ENCODE peak calls at places on chromosomes 6 and 20, in ten cellular contexts. P is ovary, V is fibroblast of lung, L is cardiac muscle cell, K is HFF-Myc, J is PC-9, Q is lower leg skin, M is choroid plexus epithelial cell, S is lower lobe of right lung, B is colonic mucosa. X is an unnamed sample.

GRCh38 chr20:49631074-49631716 is 63.3 kb upstream of the PTGIS start:
- DNase-seq in L (no peak), B (no peak), M (peak; percentile 81), V (peak; percentile 23), J (no peak), S (no peak), P (peak; percentile 76), K (no peak), Q (no peak), X (no peak)

GRCh38 chr6:15698474-15698873 is 35.6 kb upstream of the DTNBP1 start:
- DNase-seq in Q (no peak), J (no peak), S (no peak), P (no peak), L (no peak), M (no peak), B (no peak), K (no peak), V (no peak), X (no peak)

GRCh38 chr20:57959018-57959417 is 249.2 kb upstream of the PMEPA1 start:
- DNase-seq in B (no peak), L (no peak), Q (no peak), M (no peak), K (no peak), V (no peak), J (no peak), P (no peak), S (no peak), X (no peak)

GRCh38 chr6:93751969-93752368 is 332.6 kb upstream of the EPHA7 start:
- DNase-seq in V (peak; percentile 8), L (peak; percentile 12), M (peak; percentile 42), P (no peak), J (no peak), S (no peak), Q (no peak), B (no peak), K (no peak), X (peak; percentile 4)

GRCh38 chr6:54681987-54682386 is 164.6 kb upstream of the FAM83B start:
- DNase-seq in J (peak; percentile 76), P (no peak), S (no peak), K (peak; percentile 5), B (no peak), M (peak; percentile 87), V (peak; percentile 88), Q (no peak), L (peak; percentile 88), X (peak; percentile 41)

GRCh38 chr6:73394577-73395354 is at the start of gene DDX43:
- DNase-seq in V (peak; percentile 69), P (peak; percentile 78), M (peak; percentile 82), B (peak; percentile 29), L (peak; percentile 82), J (peak; percentile 73), K (no peak), S (peak; percentile 81), Q (peak; percentile 27), X (peak; percentile 26)

GRCh38 chr6:108556864-108557493 is 3.7 kb upstream of the FOXO3 start:
- DNase-seq in V (peak; percentile 20), Q (no peak), J (no peak), S (no peak), P (no peak), M (peak; percentile 39), B (no peak), L (no peak), K (no peak), X (no peak)

GRCh38 chr6:168534265-168534664 is 93.3 kb downstream of the SMOC2 start:
- DNase-seq in L (no peak), P (no peak), K (no peak), M (no peak), Q (no peak), V (no peak), J (no peak), B (no peak), S (no peak), X (no peak)

GRCh38 chr6:122620902-122621301 is 10.7 kb downstream of the PKIB start:
- DNase-seq in L (no peak), S (no peak), V (peak; percentile 70), P (no peak), K (no peak), Q (no peak), M (peak; percentile 23), B (no peak), J (peak; percentile 87), X (peak; percentile 55)

GRCh38 chr6:25279748-25280616 is 808 bp downstream of the CARMIL1 start:
- DNase-seq in L (no peak), J (peak; percentile 41), Q (no peak), M (no peak), B (peak; percentile 50), K (no peak), S (peak; percentile 56), V (no peak), P (peak; percentile 53), X (no peak)

GRCh38 chr6:18261877-18262276 is 2.5 kb downstream of the DEK start:
- DNase-seq in L (no peak), Q (no peak), M (no peak), K (no peak), S (no peak), J (no peak), V (no peak), P (no peak), B (no peak), X (no peak)
- H3K4me3 ChIP-seq in L (no peak overlapping the region), Q (no peak overlapping the region), M (no peak overlapping the region), K (peak overlapping the region; percentile 95), S (no peak overlapping the region), J (peak overlapping the region; percentile 97), V (peak overlapping the region; percentile 94), P (no peak overlapping the region), B (no peak overlapping the region), X (no peak overlapping the region)

GRCh38 chr6:31710490-31711219 is 4.0 kb downstream of the LY6G6F start:
- DNase-seq in Q (no peak), M (no peak), K (no peak), B (no peak), J (no peak), L (no peak), P (no peak), V (no peak), S (no peak), X (no peak)

GRCh38 chr6:31711233-31711632 is 3.9 kb upstream of the LY6G6D start:
- DNase-seq in K (no peak), B (peak; percentile 63), Q (no peak), J (no peak), V (no peak), L (no peak), S (no peak), M (no peak), P (no peak), X (no peak)

GRCh38 chr6:31713465-31713864 is 1.7 kb upstream of the LY6G6D start:
- DNase-seq in K (no peak), Q (no peak), L (no peak), P (no peak), V (no peak), S (no peak), J (no peak), M (no peak), B (no peak), X (no peak)

GRCh38 chr6:31713991-31714684 is 1.0 kb upstream of the LY6G6D start:
- DNase-seq in V (no peak), S (no peak), Q (no peak), L (no peak), K (no peak), M (no peak), B (no peak), P (no peak), J (no peak), X (no peak)

DNA sequence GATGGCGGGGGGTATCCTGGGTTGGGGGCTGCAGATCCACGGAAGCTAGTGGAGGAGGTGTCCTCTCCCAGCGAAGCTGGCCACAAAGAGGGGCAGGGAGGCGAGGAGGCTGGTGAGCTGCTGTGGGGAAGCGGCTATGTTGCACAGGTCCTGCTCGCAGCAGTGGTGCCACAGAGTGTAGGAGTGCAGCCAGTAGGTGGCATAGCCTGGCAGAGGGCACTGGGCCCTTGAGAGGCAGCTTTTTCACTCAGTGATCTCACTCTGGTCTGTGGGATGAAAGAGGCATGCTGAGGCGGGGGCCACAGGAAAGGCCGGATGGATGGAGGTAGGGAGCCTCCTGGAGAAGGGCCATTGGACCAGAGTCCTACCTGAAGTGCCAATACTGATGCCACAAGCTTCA is 2.9 kb upstream of the LY6G6D start:
- DNase-seq in V (no peak), Q (no peak), B (no peak), L (no peak), P (no peak), S (no peak), K (no peak), M (no peak), J (no peak), X (no peak)
- TF ChIP-seq CTCF in V (no peak), Q (no peak), B (no peak), L (no peak), P (no peak), S (no peak), K (peak; percentile 4), M (no peak), J (peak; percentile 33), X (no peak)

GRCh38 chr20:20002101-20002998 is 14.8 kb upstream of the NAA20 start:
- DNase-seq in M (peak; percentile 84), Q (no peak), V (no peak), S (no peak), L (peak; percentile 51), P (no peak), J (no peak), K (no peak), B (no peak), X (no peak)
- H3K4me3 ChIP-seq in M (no peak overlapping the region), Q (no peak overlapping the region), V (no peak overlapping the region), S (no peak overlapping the region), L (no peak overlapping the region), P (no peak overlapping the region), J (no peak overlapping the region), K (no peak overlapping the region), B (no peak overlapping the region), X (no peak overlapping the region)

GRCh38 chr20:19688031-19688806 is 69.8 kb upstream of the RIN2 start:
- DNase-seq in Q (peak; percentile 56), P (peak; percentile 80), K (peak; percentile 54), S (peak; percentile 78), B (peak; percentile 82), V (peak; percentile 89), J (peak; percentile 74), L (peak; percentile 90), M (peak; percentile 94), X (peak; percentile 81)

GRCh38 chr20:19692685-19693119 is 65.4 kb upstream of the RIN2 start:
- DNase-seq in K (no peak), Q (peak; percentile 49), P (peak; percentile 76), S (peak; percentile 67), L (peak; percentile 55), M (peak; percentile 56), B (peak; percentile 73), V (peak; percentile 41), J (peak; percentile 72), X (peak; percentile 65)

GRCh38 chr20:19692100-19692499 is 66.0 kb upstream of the RIN2 start:
- DNase-seq in K (no peak), P (no peak), S (no peak), V (peak; percentile 65), J (no peak), M (peak; percentile 32), L (peak; percentile 23), Q (no peak), B (no peak), X (peak; percentile 40)

GRCh38 chr20:19691125-19691524 is 66.9 kb upstream of the RIN2 start:
- DNase-seq in P (no peak), B (no peak), M (no peak), L (no peak), Q (no peak), S (no peak), V (no peak), K (no peak), J (no peak), X (no peak)

DNA sequence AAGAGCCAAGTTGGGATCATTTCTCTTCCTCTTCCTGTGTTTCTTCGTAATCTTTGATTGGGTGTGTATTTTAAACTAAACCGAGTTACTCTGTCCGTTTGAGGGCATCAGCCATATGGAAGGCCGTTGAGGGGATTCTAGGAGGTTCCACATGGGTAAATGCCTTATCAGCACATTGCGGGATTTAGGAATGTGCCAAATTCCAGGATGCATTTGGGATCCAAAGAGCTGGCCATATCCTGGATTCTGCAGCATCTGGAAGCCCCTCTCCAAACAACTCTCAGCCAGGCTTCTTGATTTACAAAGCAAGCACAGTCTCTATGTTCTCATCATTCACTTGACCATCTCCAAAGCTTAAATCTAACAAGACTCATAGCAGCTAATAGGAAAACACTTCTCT is 67.6 kb upstream of the RIN2 start:
- DNase-seq in B (no peak), P (no peak), J (no peak), L (peak; percentile 52), S (no peak), V (no peak), Q (no peak), K (no peak), M (no peak), X (no peak)
- TF ChIP-seq CTCF in B (no peak), P (no peak), J (no peak), L (no peak), S (no peak), V (no peak), Q (no peak), K (no peak), M (no peak), X (no peak)